ENCODE peak calls at places on chromosomes 11 and 22, in seven cellular contexts. I, Q, W, K, U, S and Z are unnamed samples.

GRCh38 chr11:65058012-65058411 is 341 bp downstream of the NAALADL1 start:
- DNase-seq in Q (no peak), S (no peak), U (no peak), K (no peak), I (no peak), W (no peak), Z (no peak)

GRCh38 chr11:73019996-73020395 is 122.1 kb downstream of the FCHSD2 start:
- DNase-seq in K (no peak), U (no peak), I (no peak), S (no peak), Q (peak), W (no peak), Z (no peak)

GRCh38 chr11:114279778-114280532 is 16.2 kb upstream of the NNMT start:
- DNase-seq in S (no peak), I (peak), Q (no peak), K (peak), W (no peak), U (no peak), Z (no peak)

GRCh38 chr11:59265735-59266134 is 53.0 kb upstream of the MPEG1 start:
- DNase-seq in K (no peak), U (no peak), S (no peak), Q (no peak), W (no peak), I (no peak), Z (no peak)

GRCh38 chr11:129117595-129118350 is 74.4 kb downstream of the ARHGAP32 start:
- DNase-seq in W (peak), I (peak), K (no peak), Q (peak), S (no peak), U (peak), Z (peak)

GRCh38 chr22:24483966-24484545 is 11.1 kb upstream of the UPB1 start:
- DNase-seq in I (no peak), W (no peak), S (no peak), U (no peak), Q (no peak), K (no peak), Z (no peak)

GRCh38 chr11:129445226-129445625 is 69.6 kb downstream of the BARX2 start:
- DNase-seq in K (no peak), S (no peak), W (no peak), U (no peak), I (no peak), Q (no peak), Z (no peak)

GRCh38 chr22:35128637-35129036 is 62.7 kb downstream of the ISX start:
- DNase-seq in U (no peak), S (peak), K (no peak), Q (no peak), I (no peak), W (no peak), Z (no peak)

GRCh38 chr11:111696556-111696955 is 69.6 kb downstream of the PPP2R1B start:
- DNase-seq in I (no peak), S (no peak), Q (no peak), K (no peak), U (no peak), W (no peak), Z (no peak)

DNA sequence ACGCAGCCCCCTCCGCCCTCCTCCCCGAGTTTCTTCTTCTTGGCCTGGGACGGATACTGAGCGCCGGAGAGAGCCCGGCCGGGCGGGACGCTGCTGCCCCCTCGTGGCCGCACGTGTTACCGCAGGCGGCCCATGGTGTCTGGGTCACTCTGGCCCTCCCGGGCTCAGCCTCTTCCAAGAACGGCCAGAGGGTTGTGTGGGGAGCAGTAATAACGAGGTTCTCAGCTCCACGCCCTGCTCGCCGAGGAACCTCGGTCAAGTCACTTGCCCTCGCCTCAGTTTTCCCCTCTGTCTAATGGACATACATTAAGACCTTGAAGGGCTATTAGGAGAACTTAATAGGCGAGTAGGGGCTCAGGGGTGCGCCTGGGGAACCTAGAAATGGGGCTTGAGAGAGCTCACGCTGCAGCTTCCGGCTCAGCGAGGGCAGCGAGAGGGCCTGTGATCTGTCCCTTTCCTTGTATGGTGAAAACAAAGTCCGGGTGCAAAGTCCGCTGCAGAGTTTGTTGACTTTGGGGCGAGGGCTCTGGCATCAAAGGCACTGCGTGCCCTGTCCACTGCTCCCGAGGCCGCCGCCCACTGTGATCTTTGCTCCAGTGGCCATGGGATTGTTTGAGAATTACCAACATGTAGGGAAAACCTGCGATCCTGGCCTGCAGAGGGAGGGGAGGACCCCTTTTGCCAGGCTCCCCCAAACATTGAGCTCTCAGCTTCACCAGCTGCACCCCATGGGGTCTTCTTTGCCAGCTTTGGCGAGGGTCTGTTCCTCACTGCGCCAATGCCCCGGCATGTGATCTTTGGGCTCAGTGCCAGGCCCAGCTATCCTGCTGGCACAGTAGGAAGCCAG is 14.4 kb upstream of the LRP5 start:
- DNase-seq in S (no peak), W (peak), I (peak), U (peak), K (peak), Q (peak), Z (no peak)
- TF ChIP-seq POLR2AphosphoS5 in S (no peak), W (no peak), I (no peak), U (no peak), K (no peak), Q (peak), Z (no peak)

DNA sequence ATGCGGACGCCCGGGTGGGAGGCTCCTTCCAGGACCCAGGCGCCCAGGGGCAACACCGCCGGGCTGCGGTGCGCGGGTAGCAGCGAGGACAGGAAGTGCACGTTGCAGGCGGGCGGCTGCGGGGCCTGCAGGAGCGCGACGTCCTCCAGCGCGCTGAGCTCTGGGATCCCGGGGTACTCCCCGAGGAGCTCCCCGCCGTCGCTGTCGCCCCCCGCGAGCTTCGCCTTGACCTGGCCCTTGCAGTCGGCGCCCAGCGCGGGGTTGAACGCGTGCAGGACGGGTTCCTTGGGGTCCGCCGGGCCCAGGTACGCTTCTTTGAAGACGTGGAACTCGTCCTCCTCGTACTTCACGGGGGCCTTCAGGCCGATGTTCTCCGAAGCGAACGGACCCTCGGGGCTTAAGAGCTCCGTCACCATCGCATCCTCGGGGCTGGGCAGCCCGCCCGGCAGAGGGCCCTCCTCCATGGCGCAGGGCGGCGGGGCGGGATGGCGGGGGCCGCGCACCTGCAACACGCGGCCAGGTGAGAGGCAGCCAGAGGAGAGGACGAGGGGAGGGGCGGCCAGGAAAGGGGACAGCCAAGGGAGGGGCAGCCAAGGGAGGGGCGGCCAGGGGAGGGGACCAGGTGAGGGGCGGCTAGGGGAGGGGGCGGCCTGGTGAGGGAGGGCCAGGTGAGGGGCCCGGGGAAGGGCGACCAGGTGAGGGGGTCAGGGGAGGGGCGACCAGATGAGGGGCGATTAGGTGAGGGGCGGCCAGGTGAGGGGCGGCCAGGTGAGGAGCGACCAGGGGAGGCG is 928 bp downstream of the TESMIN start:
- DNase-seq in W (no peak), S (no peak), U (peak), Q (no peak), K (peak), I (no peak), Z (no peak)
- H3K9ac ChIP-seq in W (no peak), S (no peak), U (no peak), Q (no peak), K (peak), I (no peak), Z (no peak)

GRCh38 chr11:30984442-30984816 is 385.1 kb downstream of the DCDC1 start:
- DNase-seq in I (no peak), S (no peak), Q (peak), K (no peak), W (no peak), U (no peak), Z (no peak)

GRCh38 chr11:30987819-30988218 is 381.7 kb downstream of the DCDC1 start:
- DNase-seq in U (no peak), K (no peak), Q (no peak), I (no peak), W (no peak), S (no peak), Z (no peak)

GRCh38 chr11:30984827-30985226 is 384.7 kb downstream of the DCDC1 start:
- DNase-seq in K (no peak), Q (no peak), I (no peak), S (no peak), W (no peak), U (no peak), Z (no peak)

GRCh38 chr11:30983143-30983542 is 386.4 kb downstream of the DCDC1 start:
- DNase-seq in S (no peak), W (no peak), Q (no peak), I (no peak), K (no peak), U (no peak), Z (peak)

DNA sequence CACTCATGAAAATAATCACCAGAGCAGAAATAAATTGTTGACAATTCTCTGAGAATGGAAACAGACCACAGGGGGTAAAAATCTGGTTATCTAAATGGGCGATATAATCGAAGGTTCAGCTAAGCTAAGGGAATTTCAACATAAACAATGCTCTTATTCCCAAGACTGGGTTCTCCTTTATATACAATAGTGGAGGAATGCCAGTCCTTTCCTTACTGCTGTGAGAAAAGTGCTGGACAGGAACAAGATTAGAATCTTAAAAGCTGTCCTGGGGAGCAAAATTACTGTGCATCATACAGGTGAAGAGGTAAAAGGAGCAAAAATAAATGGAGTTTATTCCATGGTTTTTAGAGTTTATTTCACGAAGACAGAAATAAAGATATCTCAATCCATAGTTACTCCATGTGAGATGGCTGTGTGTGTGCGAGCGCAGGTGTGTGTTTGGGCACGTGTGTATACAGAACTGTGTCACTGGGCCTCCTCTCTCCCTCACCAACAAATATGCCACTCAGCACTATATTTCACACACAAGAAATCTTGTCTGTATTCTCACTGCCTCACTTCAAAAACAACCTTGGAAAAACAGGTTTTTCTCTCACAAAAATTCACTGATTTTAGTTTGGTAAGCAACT is 385.6 kb downstream of the DCDC1 start:
- DNase-seq in I (no peak), S (no peak), W (no peak), K (no peak), U (no peak), Q (no peak), Z (no peak)
- TF ChIP-seq POLR2AphosphoS5 in I (no peak), S (no peak), W (no peak), K (no peak), U (no peak), Q (no peak), Z (no peak)

GRCh38 chr11:118569670-118570069 is 2.5 kb upstream of the ARCN1 start:
- DNase-seq in I (no peak), K (no peak), W (no peak), U (no peak), Q (no peak), S (no peak), Z (no peak)

GRCh38 chr11:118570787-118571186 is 1.4 kb upstream of the ARCN1 start:
- DNase-seq in K (no peak), Q (no peak), U (no peak), I (no peak), S (no peak), W (no peak), Z (no peak)

GRCh38 chr11:118560806-118561205 is 4.9 kb downstream of the IFT46 start:
- DNase-seq in K (no peak), I (no peak), U (no peak), S (no peak), W (no peak), Q (no peak), Z (no peak)

DNA sequence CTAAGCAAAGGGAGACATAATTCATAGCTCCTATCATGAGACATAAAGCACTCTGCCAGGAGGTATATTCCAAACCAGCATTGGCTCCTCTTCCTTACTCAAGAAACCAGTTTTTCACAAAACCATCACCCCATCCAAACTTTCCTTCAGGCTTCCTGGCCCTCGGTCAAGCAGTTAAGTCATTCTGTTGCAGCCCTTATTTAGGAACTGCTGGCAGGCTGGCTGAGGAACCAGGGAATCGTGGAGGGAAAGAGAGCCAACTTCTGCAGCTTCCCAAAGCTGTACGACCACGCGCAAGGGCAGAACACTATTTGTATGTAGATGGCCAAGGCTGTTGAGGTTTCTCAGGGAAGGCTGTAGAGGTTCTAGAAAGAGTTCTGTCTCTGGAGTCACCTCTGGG is 669 bp downstream of the IFT46 start:
- DNase-seq in W (no peak), U (no peak), Q (no peak), S (no peak), K (no peak), I (no peak), Z (no peak)
- H3K9ac ChIP-seq in W (no peak), U (peak), Q (no peak), S (peak), K (no peak), I (no peak), Z (peak)

GRCh38 chr11:78803995-78804394 is 229.3 kb upstream of the NARS2 start:
- DNase-seq in I (no peak), W (no peak), Q (no peak), S (no peak), U (no peak), K (no peak), Z (no peak)

GRCh38 chr11:78801161-78801884 is 226.7 kb upstream of the NARS2 start:
- DNase-seq in S (no peak), Q (no peak), I (peak), W (no peak), K (no peak), U (no peak), Z (no peak)

GRCh38 chr11:78800756-78801155 is 226.1 kb upstream of the NARS2 start:
- DNase-seq in W (no peak), S (no peak), K (no peak), Q (no peak), I (no peak), U (no peak), Z (no peak)

GRCh38 chr11:78800089-78800690 is 225.5 kb upstream of the NARS2 start:
- DNase-seq in I (no peak), W (no peak), U (no peak), K (no peak), S (no peak), Q (no peak), Z (no peak)

DNA sequence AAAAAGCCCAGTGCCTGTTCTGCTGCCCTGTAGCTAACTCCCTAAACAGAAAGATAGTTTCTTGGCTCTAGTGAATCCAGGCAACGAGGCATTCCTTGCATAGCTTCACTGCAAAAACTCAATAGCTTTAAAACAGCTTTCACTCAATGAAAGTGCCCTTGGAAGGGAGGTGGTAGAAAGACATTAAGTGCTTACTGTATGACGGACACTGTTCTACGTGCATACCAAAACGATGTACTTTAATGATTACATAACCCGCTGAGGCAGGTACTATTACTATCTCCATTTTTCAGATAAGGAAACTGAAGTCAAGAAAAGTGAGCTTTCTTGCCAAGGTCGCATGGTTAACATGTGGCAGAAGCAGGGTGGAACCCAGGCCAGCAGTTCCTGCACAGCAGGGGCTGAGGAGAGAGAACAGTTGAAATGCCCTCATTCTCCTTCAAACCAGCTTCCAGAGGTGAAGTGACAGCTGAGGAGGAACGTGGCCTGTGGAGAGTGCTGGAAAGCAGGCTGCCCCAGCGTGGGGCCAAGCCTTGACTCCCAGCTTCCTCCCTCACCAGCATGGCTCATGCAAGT is 227.5 kb upstream of the NARS2 start:
- DNase-seq in Q (no peak), I (no peak), W (no peak), S (no peak), U (no peak), K (no peak), Z (no peak)
- TF ChIP-seq POLR2AphosphoS5 in Q (no peak), I (no peak), W (no peak), S (no peak), U (no peak), K (no peak), Z (no peak)

GRCh38 chr11:68032003-68032402 is 1.5 kb downstream of the NDUFS8 start:
- DNase-seq in K (no peak), S (no peak), U (no peak), I (no peak), Q (no peak), W (no peak), Z (no peak)
- H3K9ac ChIP-seq in K (peak), S (peak), U (peak), I (no peak), Q (peak), W (peak), Z (peak)